ENCODE peak calls at places on chromosomes 12 and 14, in nine cellular contexts. One of them, this sample, is unnamed.

GRCh38 chr12:110699591-110700445 is 10.9 kb upstream of the HVCN1 start:
- DNase-seq in activated CD4-positive, alpha-beta T cell treated with anti-CD3 and anti-CD28 coated beads, Interleukin-2, amount 10 ng/mL, durations not matched to agents 7 days and 5 days: no peak
- DNase-seq in pons: no peak
- DNase-seq in NCI-H1105 treated with DMSO at 0.1 percent for 48 hours: no peak
- DNase-seq in stimulated activated CD8-positive, alpha-beta memory T cell treated with anti-CD3 and anti-CD28 coated beads, Interleukin-7, amount 100 ng/mL, for 4 hours: no peak
- DNase-seq in fibroblast of the aortic adventitia: no peak
- DNase-seq in CD4-positive, CD25-positive, alpha-beta regulatory T cell: no peak
- DNase-seq in NCI-H1092 treated with DMSO at 0.1 percent for 48 hours: peak
- DNase-seq in non-pigmented ciliary epithelial cell: no peak
- DNase-seq in this sample: no peak

GRCh38 chr14:51517116-51517515 is 134.6 kb upstream of the FRMD6 start:
- DNase-seq in activated CD4-positive, alpha-beta T cell treated with anti-CD3 and anti-CD28 coated beads, Interleukin-2, amount 10 ng/mL, durations not matched to agents 7 days and 5 days: no peak
- DNase-seq in pons: no peak
- DNase-seq in NCI-H1105 treated with DMSO at 0.1 percent for 48 hours: peak
- DNase-seq in stimulated activated CD8-positive, alpha-beta memory T cell treated with anti-CD3 and anti-CD28 coated beads, Interleukin-7, amount 100 ng/mL, for 4 hours: no peak
- DNase-seq in fibroblast of the aortic adventitia: peak
- DNase-seq in CD4-positive, CD25-positive, alpha-beta regulatory T cell: no peak
- DNase-seq in NCI-H1092 treated with DMSO at 0.1 percent for 48 hours: peak
- DNase-seq in non-pigmented ciliary epithelial cell: no peak
- DNase-seq in this sample: peak

GRCh38 chr14:26394114-26394855 is 203.5 kb downstream of the NOVA1 start:
- DNase-seq in activated CD4-positive, alpha-beta T cell treated with anti-CD3 and anti-CD28 coated beads, Interleukin-2, amount 10 ng/mL, durations not matched to agents 7 days and 5 days: no peak
- DNase-seq in pons: peak
- DNase-seq in NCI-H1105 treated with DMSO at 0.1 percent for 48 hours: peak
- DNase-seq in stimulated activated CD8-positive, alpha-beta memory T cell treated with anti-CD3 and anti-CD28 coated beads, Interleukin-7, amount 100 ng/mL, for 4 hours: no peak
- DNase-seq in fibroblast of the aortic adventitia: peak
- DNase-seq in CD4-positive, CD25-positive, alpha-beta regulatory T cell: no peak
- DNase-seq in NCI-H1092 treated with DMSO at 0.1 percent for 48 hours: peak
- DNase-seq in non-pigmented ciliary epithelial cell: no peak
- DNase-seq in this sample: peak

GRCh38 chr14:50364792-50365191 is 31.9 kb downstream of the CDKL1 start:
- DNase-seq in activated CD4-positive, alpha-beta T cell treated with anti-CD3 and anti-CD28 coated beads, Interleukin-2, amount 10 ng/mL, durations not matched to agents 7 days and 5 days: no peak
- DNase-seq in pons: no peak
- DNase-seq in NCI-H1105 treated with DMSO at 0.1 percent for 48 hours: no peak
- DNase-seq in stimulated activated CD8-positive, alpha-beta memory T cell treated with anti-CD3 and anti-CD28 coated beads, Interleukin-7, amount 100 ng/mL, for 4 hours: no peak
- DNase-seq in fibroblast of the aortic adventitia: no peak
- DNase-seq in CD4-positive, CD25-positive, alpha-beta regulatory T cell: no peak
- DNase-seq in NCI-H1092 treated with DMSO at 0.1 percent for 48 hours: no peak
- DNase-seq in non-pigmented ciliary epithelial cell: no peak
- DNase-seq in this sample: no peak

GRCh38 chr12:29795715-29796114 is 12.0 kb upstream of the TMTC1 start:
- DNase-seq in activated CD4-positive, alpha-beta T cell treated with anti-CD3 and anti-CD28 coated beads, Interleukin-2, amount 10 ng/mL, durations not matched to agents 7 days and 5 days: no peak
- DNase-seq in pons: no peak
- DNase-seq in NCI-H1105 treated with DMSO at 0.1 percent for 48 hours: no peak
- DNase-seq in stimulated activated CD8-positive, alpha-beta memory T cell treated with anti-CD3 and anti-CD28 coated beads, Interleukin-7, amount 100 ng/mL, for 4 hours: no peak
- DNase-seq in fibroblast of the aortic adventitia: no peak
- DNase-seq in CD4-positive, CD25-positive, alpha-beta regulatory T cell: no peak
- DNase-seq in NCI-H1092 treated with DMSO at 0.1 percent for 48 hours: no peak
- DNase-seq in non-pigmented ciliary epithelial cell: no peak
- DNase-seq in this sample: no peak

GRCh38 chr14:21015312-21015711 is 9.5 kb downstream of the NDRG2 start:
- DNase-seq in activated CD4-positive, alpha-beta T cell treated with anti-CD3 and anti-CD28 coated beads, Interleukin-2, amount 10 ng/mL, durations not matched to agents 7 days and 5 days: no peak
- DNase-seq in pons: peak
- DNase-seq in NCI-H1105 treated with DMSO at 0.1 percent for 48 hours: no peak
- DNase-seq in stimulated activated CD8-positive, alpha-beta memory T cell treated with anti-CD3 and anti-CD28 coated beads, Interleukin-7, amount 100 ng/mL, for 4 hours: no peak
- DNase-seq in fibroblast of the aortic adventitia: no peak
- DNase-seq in CD4-positive, CD25-positive, alpha-beta regulatory T cell: no peak
- DNase-seq in NCI-H1092 treated with DMSO at 0.1 percent for 48 hours: no peak
- DNase-seq in non-pigmented ciliary epithelial cell: no peak
- DNase-seq in this sample: no peak

GRCh38 chr12:104578453-104578852 is 121.7 kb downstream of the CHST11 start:
- DNase-seq in activated CD4-positive, alpha-beta T cell treated with anti-CD3 and anti-CD28 coated beads, Interleukin-2, amount 10 ng/mL, durations not matched to agents 7 days and 5 days: no peak
- DNase-seq in pons: no peak
- DNase-seq in NCI-H1105 treated with DMSO at 0.1 percent for 48 hours: no peak
- DNase-seq in stimulated activated CD8-positive, alpha-beta memory T cell treated with anti-CD3 and anti-CD28 coated beads, Interleukin-7, amount 100 ng/mL, for 4 hours: no peak
- DNase-seq in fibroblast of the aortic adventitia: peak
- DNase-seq in CD4-positive, CD25-positive, alpha-beta regulatory T cell: no peak
- DNase-seq in NCI-H1092 treated with DMSO at 0.1 percent for 48 hours: no peak
- DNase-seq in non-pigmented ciliary epithelial cell: peak
- DNase-seq in this sample: no peak

GRCh38 chr14:66120402-66120801 is 365.8 kb upstream of the CCDC196 start:
- DNase-seq in activated CD4-positive, alpha-beta T cell treated with anti-CD3 and anti-CD28 coated beads, Interleukin-2, amount 10 ng/mL, durations not matched to agents 7 days and 5 days: no peak
- DNase-seq in pons: no peak
- DNase-seq in NCI-H1105 treated with DMSO at 0.1 percent for 48 hours: no peak
- DNase-seq in stimulated activated CD8-positive, alpha-beta memory T cell treated with anti-CD3 and anti-CD28 coated beads, Interleukin-7, amount 100 ng/mL, for 4 hours: no peak
- DNase-seq in fibroblast of the aortic adventitia: no peak
- DNase-seq in CD4-positive, CD25-positive, alpha-beta regulatory T cell: no peak
- DNase-seq in NCI-H1092 treated with DMSO at 0.1 percent for 48 hours: no peak
- DNase-seq in non-pigmented ciliary epithelial cell: no peak
- DNase-seq in this sample: no peak

This sample was measured in DMS153.